ENCODE peak calls at places on chromosomes 12 and 14, in nine cellular contexts. V is activated T-helper 1 cell treated with anti-CD3 and anti-CD28 coated beads, Interleukin-2, amount 50 U/mL, for 16 hours; I is naive thymus-derived CD4-positive, alpha-beta T cell; G is cardiac fibroblast; P is OCI-LY7; D is effector memory CD8-positive, alpha-beta T cell; S is GM20000; A is HEK293T; N is WERI-Rb-1. C is an unnamed sample.

GRCh38 chr14:56659964-56660551 is 80.5 kb downstream of the TMEM260 start:
- DNase-seq in S (peak; percentile 49), N (no peak), G (peak; percentile 63), V (no peak), I (no peak), P (peak; percentile 40), A (peak; percentile 61), D (no peak), C (peak; percentile 98)

GRCh38 chr12:59005195-59005961 is 85.1 kb upstream of the LRIG3 start:
- DNase-seq in S (no peak), I (no peak), V (no peak), N (no peak), P (no peak), A (no peak), G (peak; percentile 5), D (no peak), C (no peak)

GRCh38 chr12:127926004-127926403 is 341.0 kb upstream of the TMEM132C start:
- DNase-seq in P (no peak), I (no peak), N (peak; percentile 33), A (peak; percentile 9), G (no peak), V (no peak), S (no peak), D (no peak), C (peak; percentile 53)

GRCh38 chr12:109827566-109828550 is 5.3 kb downstream of the TRPV4 start:
- DNase-seq in N (no peak), V (no peak), I (no peak), S (no peak), G (no peak), D (no peak), A (no peak), P (no peak), C (no peak)

GRCh38 chr12:82788594-82788993 is 101.9 kb downstream of the TMTC2 start:
- DNase-seq in A (no peak), N (no peak), G (no peak), S (no peak), D (no peak), P (no peak), I (no peak), V (no peak), C (no peak)

GRCh38 chr12:124992874-124993567 is 424 bp upstream of the BRI3BP start:
- DNase-seq in D (peak; percentile 76), V (peak; percentile 53), G (peak; percentile 18), A (peak; percentile 75), I (peak; percentile 39), P (peak; percentile 95), S (peak; percentile 83), N (peak; percentile 95), C (peak; percentile 97)

GRCh38 chr14:104708606-104709268 is 15.3 kb upstream of the ADSS1 start:
- DNase-seq in G (peak; percentile 65), A (peak; percentile 90), I (peak; percentile 65), N (peak; percentile 78), S (peak; percentile 96), D (peak; percentile 62), V (peak; percentile 51), P (peak; percentile 77), C (peak; percentile 76)

GRCh38 chr12:82835217-82835616 is 148.5 kb downstream of the TMTC2 start:
- DNase-seq in I (no peak), D (no peak), G (peak; percentile 54), N (no peak), P (no peak), V (no peak), A (no peak), S (no peak), C (peak; percentile 50)

GRCh38 chr12:66144796-66145754 is 14.5 kb upstream of the LLPH start:
- DNase-seq in N (no peak), A (peak; percentile 31), I (no peak), D (no peak), V (no peak), G (peak; percentile 95), S (no peak), P (peak; percentile 44), C (peak; percentile 39)

GRCh38 chr14:90795744-90796143 is 20.5 kb downstream of the TTC7B start:
- DNase-seq in I (no peak), G (peak; percentile 67), P (no peak), N (no peak), S (no peak), V (no peak), D (no peak), A (no peak), C (no peak)

GRCh38 chr14:23069413-23069806 is 12.1 kb upstream of the CDH24 start:
- DNase-seq in D (no peak), I (no peak), V (no peak), N (no peak), P (no peak), A (no peak), G (no peak), S (peak; percentile 8), C (no peak)

GRCh38 chr12:52506858-52507715 is 13.1 kb downstream of the KRT5 start:
- DNase-seq in I (no peak), A (peak; percentile 43), S (peak; percentile 49), G (peak; percentile 91), V (no peak), P (peak; percentile 29), D (no peak), N (no peak), C (peak; percentile 39)

GRCh38 chr14:103547455-103547940 is 15.0 kb downstream of the BAG5 start:
- DNase-seq in A (no peak), G (no peak), I (no peak), V (no peak), D (no peak), S (no peak), P (no peak), N (no peak), C (no peak)

GRCh38 chr14:89956294-89957009 is 725 bp downstream of the TDP1 start:
- DNase-seq in D (peak; percentile 74), G (peak; percentile 81), S (peak; percentile 70), I (peak; percentile 52), V (peak; percentile 56), A (peak; percentile 17), N (no peak), P (peak; percentile 85), C (no peak)

GRCh38 chr12:55258288-55258687 is 13.9 kb downstream of the OR6C74 start:
- DNase-seq in P (no peak), A (no peak), S (no peak), I (no peak), N (no peak), D (no peak), V (no peak), G (no peak), C (no peak)

GRCh38 chr14:88553886-88554457 is 835 bp downstream of the PTPN21 start:
- DNase-seq in D (no peak), N (no peak), G (peak; percentile 36), P (no peak), S (no peak), I (no peak), V (no peak), A (no peak), C (peak; percentile 35)

GRCh38 chr14:85308531-85309300 is 221.2 kb upstream of the FLRT2 start:
- DNase-seq in G (peak; percentile 64), A (no peak), N (peak; percentile 72), I (no peak), S (no peak), V (no peak), D (no peak), P (no peak), C (peak; percentile 34)

GRCh38 chr12:28583771-28584261 is 393.6 kb downstream of the CCDC91 start:
- DNase-seq in V (no peak), I (no peak), N (no peak), G (peak; percentile 64), P (no peak), D (no peak), S (no peak), A (no peak), C (no peak)

GRCh38 chr12:77477907-77478533 is 352.7 kb upstream of the NAV3 start:
- DNase-seq in V (no peak), G (no peak), D (no peak), A (no peak), N (no peak), P (no peak), I (no peak), S (no peak), C (peak; percentile 12)

GRCh38 chr14:55074662-55075061 is 23.2 kb downstream of the MAPK1IP1L start:
- DNase-seq in I (no peak), S (peak; percentile 36), D (no peak), A (no peak), G (peak; percentile 24), N (no peak), P (peak; percentile 43), V (no peak), C (no peak)

GRCh38 chr14:41289025-41289424 is 317.7 kb upstream of the LRFN5 start:
- DNase-seq in S (no peak), V (no peak), P (no peak), N (no peak), I (no peak), D (no peak), A (no peak), G (no peak), C (no peak)

GRCh38 chr14:21036746-21037145 is 2.1 kb upstream of the RNASE13 start:
- DNase-seq in V (no peak), D (no peak), N (no peak), A (no peak), P (no peak), I (no peak), S (no peak), G (no peak), C (no peak)

GRCh38 chr14:61280092-61280525 is 1.0 kb downstream of the TMEM30B start:
- DNase-seq in A (no peak), S (no peak), G (no peak), V (no peak), P (no peak), D (peak; percentile 35), I (no peak), N (no peak), C (no peak)

C was measured in NCI-H82.